ENCODE peak calls at places on chromosomes 16 and 17, in eight cellular contexts. One of them, this sample, is unnamed.

GRCh38 chr17:6555331-6556120 is 829 bp downstream of the PITPNM3 start:
- DNase-seq in transverse colon: peak; percentile 22
- DNase-seq in CD8-positive, alpha-beta T cell: no peak
- DNase-seq in dorsolateral prefrontal cortex: peak; percentile 67
- DNase-seq in BJ: no peak
- DNase-seq in uterus: no peak
- DNase-seq in PC-3: peak; percentile 58
- DNase-seq in astrocyte of the spinal cord: peak; percentile 35
- DNase-seq in this sample: peak; percentile 73

GRCh38 chr16:88865310-88865709 is 1.1 kb downstream of the PABPN1L start:
- DNase-seq in transverse colon: no peak
- DNase-seq in CD8-positive, alpha-beta T cell: no peak
- DNase-seq in dorsolateral prefrontal cortex: no peak
- DNase-seq in BJ: no peak
- DNase-seq in uterus: no peak
- DNase-seq in PC-3: no peak
- DNase-seq in astrocyte of the spinal cord: no peak
- DNase-seq in this sample: no peak

GRCh38 chr16:89256651-89257254 is 39.2 kb downstream of the ZNF778 start:
- DNase-seq in transverse colon: peak; percentile 75
- DNase-seq in CD8-positive, alpha-beta T cell: peak; percentile 85
- DNase-seq in dorsolateral prefrontal cortex: peak; percentile 91
- DNase-seq in BJ: no peak
- DNase-seq in uterus: no peak
- DNase-seq in PC-3: peak; percentile 81
- DNase-seq in astrocyte of the spinal cord: peak; percentile 46
- DNase-seq in this sample: peak; percentile 35

GRCh38 chr16:11783319-11784047 is 13.6 kb downstream of the ZC3H7A start:
- DNase-seq in transverse colon: no peak
- DNase-seq in CD8-positive, alpha-beta T cell: peak; percentile 38
- DNase-seq in dorsolateral prefrontal cortex: no peak
- DNase-seq in BJ: no peak
- DNase-seq in uterus: no peak
- DNase-seq in PC-3: peak; percentile 9
- DNase-seq in astrocyte of the spinal cord: peak; percentile 49
- DNase-seq in this sample: peak; percentile 50

GRCh38 chr17:73424571-73424970 is 112.8 kb upstream of the CDC42EP4 start:
- DNase-seq in transverse colon: no peak
- DNase-seq in CD8-positive, alpha-beta T cell: no peak
- DNase-seq in dorsolateral prefrontal cortex: no peak
- DNase-seq in BJ: no peak
- DNase-seq in uterus: no peak
- DNase-seq in PC-3: no peak
- DNase-seq in astrocyte of the spinal cord: no peak
- DNase-seq in this sample: no peak

GRCh38 chr16:83054302-83054701 is 427.5 kb downstream of the CDH13 start:
- DNase-seq in transverse colon: no peak
- DNase-seq in CD8-positive, alpha-beta T cell: no peak
- DNase-seq in dorsolateral prefrontal cortex: no peak
- DNase-seq in BJ: no peak
- DNase-seq in uterus: no peak
- DNase-seq in PC-3: no peak
- DNase-seq in astrocyte of the spinal cord: no peak
- DNase-seq in this sample: peak; percentile 59

GRCh38 chr17:83189673-83190385 is 110.4 kb downstream of the METRNL start:
- DNase-seq in transverse colon: no peak
- DNase-seq in CD8-positive, alpha-beta T cell: no peak
- DNase-seq in dorsolateral prefrontal cortex: no peak
- DNase-seq in BJ: peak; percentile 74
- DNase-seq in uterus: peak; percentile 24
- DNase-seq in PC-3: no peak
- DNase-seq in astrocyte of the spinal cord: peak; percentile 91
- DNase-seq in this sample: peak; percentile 5

GRCh38 chr17:54626146-54626703 is 274.4 kb upstream of the TOM1L1 start:
- DNase-seq in transverse colon: no peak
- DNase-seq in CD8-positive, alpha-beta T cell: no peak
- DNase-seq in dorsolateral prefrontal cortex: no peak
- DNase-seq in BJ: no peak
- DNase-seq in uterus: no peak
- DNase-seq in PC-3: no peak
- DNase-seq in astrocyte of the spinal cord: no peak
- DNase-seq in this sample: no peak

GRCh38 chr16:797120-797420 is 3.5 kb downstream of the GNG13 start:
- DNase-seq in transverse colon: no peak
- DNase-seq in CD8-positive, alpha-beta T cell: no peak
- DNase-seq in dorsolateral prefrontal cortex: no peak
- DNase-seq in BJ: no peak
- DNase-seq in uterus: no peak
- DNase-seq in PC-3: peak; percentile 49
- DNase-seq in astrocyte of the spinal cord: no peak
- DNase-seq in this sample: no peak

GRCh38 chr16:876041-876335 is 75.5 kb upstream of the GNG13 start:
- DNase-seq in transverse colon: no peak
- DNase-seq in CD8-positive, alpha-beta T cell: no peak
- DNase-seq in dorsolateral prefrontal cortex: no peak
- DNase-seq in BJ: no peak
- DNase-seq in uterus: no peak
- DNase-seq in PC-3: no peak
- DNase-seq in astrocyte of the spinal cord: no peak
- DNase-seq in this sample: no peak

GRCh38 chr17:41131979-41132378 is 8.0 kb upstream of the KRTAP4-12 start:
- DNase-seq in transverse colon: no peak
- DNase-seq in CD8-positive, alpha-beta T cell: no peak
- DNase-seq in dorsolateral prefrontal cortex: no peak
- DNase-seq in BJ: no peak
- DNase-seq in uterus: no peak
- DNase-seq in PC-3: peak; percentile 80
- DNase-seq in astrocyte of the spinal cord: no peak
- DNase-seq in this sample: peak; percentile 93

GRCh38 chr17:5122586-5123342 is 6.9 kb downstream of the USP6 start:
- DNase-seq in transverse colon: peak; percentile 36
- DNase-seq in CD8-positive, alpha-beta T cell: no peak
- DNase-seq in dorsolateral prefrontal cortex: no peak
- DNase-seq in BJ: no peak
- DNase-seq in uterus: peak; percentile 12
- DNase-seq in PC-3: no peak
- DNase-seq in astrocyte of the spinal cord: no peak
- DNase-seq in this sample: no peak

GRCh38 chr16:50459681-50460080 is 88.5 kb upstream of the NKD1 start:
- DNase-seq in transverse colon: no peak
- DNase-seq in CD8-positive, alpha-beta T cell: no peak
- DNase-seq in dorsolateral prefrontal cortex: peak; percentile 9
- DNase-seq in BJ: no peak
- DNase-seq in uterus: no peak
- DNase-seq in PC-3: no peak
- DNase-seq in astrocyte of the spinal cord: no peak
- DNase-seq in this sample: no peak

GRCh38 chr17:60231691-60232090 is 81.9 kb downstream of the CA4 start:
- DNase-seq in transverse colon: no peak
- DNase-seq in CD8-positive, alpha-beta T cell: no peak
- DNase-seq in dorsolateral prefrontal cortex: no peak
- DNase-seq in BJ: no peak
- DNase-seq in uterus: no peak
- DNase-seq in PC-3: no peak
- DNase-seq in astrocyte of the spinal cord: peak; percentile 23
- DNase-seq in this sample: peak; percentile 38

GRCh38 chr16:13519871-13520270 is 400.1 kb upstream of the ERCC4 start:
- DNase-seq in transverse colon: no peak
- DNase-seq in CD8-positive, alpha-beta T cell: no peak
- DNase-seq in dorsolateral prefrontal cortex: no peak
- DNase-seq in BJ: no peak
- DNase-seq in uterus: no peak
- DNase-seq in PC-3: no peak
- DNase-seq in astrocyte of the spinal cord: no peak
- DNase-seq in this sample: no peak

GRCh38 chr17:59914274-59914854 is 21.4 kb downstream of the RPS6KB1 start:
- DNase-seq in transverse colon: no peak
- DNase-seq in CD8-positive, alpha-beta T cell: no peak
- DNase-seq in dorsolateral prefrontal cortex: no peak
- DNase-seq in BJ: no peak
- DNase-seq in uterus: no peak
- DNase-seq in PC-3: peak; percentile 70
- DNase-seq in astrocyte of the spinal cord: peak; percentile 37
- DNase-seq in this sample: peak; percentile 43

GRCh38 chr17:61248399-61248798 is 151.2 kb upstream of the TBX2 start:
- DNase-seq in transverse colon: peak; percentile 60
- DNase-seq in CD8-positive, alpha-beta T cell: no peak
- DNase-seq in dorsolateral prefrontal cortex: no peak
- DNase-seq in BJ: no peak
- DNase-seq in uterus: no peak
- DNase-seq in PC-3: peak; percentile 25
- DNase-seq in astrocyte of the spinal cord: peak; percentile 41
- DNase-seq in this sample: no peak

DNA sequence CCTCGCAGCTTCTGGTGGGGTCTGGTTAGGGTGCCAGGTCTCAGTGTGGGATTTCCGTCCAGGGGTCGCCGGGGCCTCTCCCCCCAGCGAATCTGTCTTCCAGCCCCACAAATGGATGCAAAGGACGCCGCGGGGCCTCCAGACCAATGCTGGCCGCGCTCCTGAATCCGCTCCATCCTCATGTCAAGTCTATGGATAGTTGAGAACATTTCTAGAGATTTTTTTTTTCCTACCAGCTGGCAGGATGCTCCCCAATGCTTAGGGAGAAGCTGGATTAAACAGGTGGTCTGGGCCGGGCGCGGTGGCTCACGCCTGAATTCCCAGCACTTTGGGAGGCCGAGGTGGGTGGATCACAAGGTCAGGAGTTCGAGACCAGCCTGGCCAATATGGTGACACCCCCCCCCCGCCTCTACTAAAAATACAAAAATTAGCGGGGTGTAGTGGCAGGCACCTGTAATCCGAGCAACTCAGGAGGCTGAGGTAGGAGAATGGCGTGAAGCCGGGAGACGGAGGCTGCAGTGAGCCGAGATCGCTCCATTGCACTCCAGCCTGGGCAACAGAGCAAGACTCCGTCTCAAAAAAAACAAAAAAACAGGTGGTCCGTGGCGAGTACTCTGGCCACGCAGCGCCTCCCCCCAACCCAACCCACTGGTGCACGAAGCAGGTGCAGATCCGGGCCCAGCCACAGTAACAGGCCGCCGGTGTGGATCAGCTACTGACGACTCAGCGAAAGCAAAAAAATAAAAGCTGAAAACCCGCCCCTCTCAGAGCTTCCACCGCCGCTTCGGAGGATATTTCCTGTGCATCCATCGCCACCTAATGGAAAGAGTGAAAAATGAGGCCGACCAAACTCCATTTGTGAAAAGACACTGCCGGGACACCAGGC is 1.1 kb upstream of the NXN start:
- DNase-seq in transverse colon: peak; percentile 81
- DNase-seq in CD8-positive, alpha-beta T cell: peak; percentile 78
- DNase-seq in dorsolateral prefrontal cortex: peak; percentile 76
- DNase-seq in BJ: no peak
- DNase-seq in uterus: peak; percentile 77
- DNase-seq in PC-3: peak; percentile 89
- DNase-seq in astrocyte of the spinal cord: peak; percentile 86
- DNase-seq in this sample: peak; percentile 73
- TF ChIP-seq CTCF in transverse colon: peak; percentile 90
- TF ChIP-seq CTCF in CD8-positive, alpha-beta T cell: peak; percentile 63
- TF ChIP-seq CTCF in dorsolateral prefrontal cortex: peak; percentile 82
- TF ChIP-seq CTCF in BJ: peak; percentile 69
- TF ChIP-seq CTCF in uterus: peak; percentile 93
- TF ChIP-seq CTCF in PC-3: peak; percentile 71
- TF ChIP-seq CTCF in astrocyte of the spinal cord: peak; percentile 73
- TF ChIP-seq CTCF in this sample: peak; percentile 74

DNA sequence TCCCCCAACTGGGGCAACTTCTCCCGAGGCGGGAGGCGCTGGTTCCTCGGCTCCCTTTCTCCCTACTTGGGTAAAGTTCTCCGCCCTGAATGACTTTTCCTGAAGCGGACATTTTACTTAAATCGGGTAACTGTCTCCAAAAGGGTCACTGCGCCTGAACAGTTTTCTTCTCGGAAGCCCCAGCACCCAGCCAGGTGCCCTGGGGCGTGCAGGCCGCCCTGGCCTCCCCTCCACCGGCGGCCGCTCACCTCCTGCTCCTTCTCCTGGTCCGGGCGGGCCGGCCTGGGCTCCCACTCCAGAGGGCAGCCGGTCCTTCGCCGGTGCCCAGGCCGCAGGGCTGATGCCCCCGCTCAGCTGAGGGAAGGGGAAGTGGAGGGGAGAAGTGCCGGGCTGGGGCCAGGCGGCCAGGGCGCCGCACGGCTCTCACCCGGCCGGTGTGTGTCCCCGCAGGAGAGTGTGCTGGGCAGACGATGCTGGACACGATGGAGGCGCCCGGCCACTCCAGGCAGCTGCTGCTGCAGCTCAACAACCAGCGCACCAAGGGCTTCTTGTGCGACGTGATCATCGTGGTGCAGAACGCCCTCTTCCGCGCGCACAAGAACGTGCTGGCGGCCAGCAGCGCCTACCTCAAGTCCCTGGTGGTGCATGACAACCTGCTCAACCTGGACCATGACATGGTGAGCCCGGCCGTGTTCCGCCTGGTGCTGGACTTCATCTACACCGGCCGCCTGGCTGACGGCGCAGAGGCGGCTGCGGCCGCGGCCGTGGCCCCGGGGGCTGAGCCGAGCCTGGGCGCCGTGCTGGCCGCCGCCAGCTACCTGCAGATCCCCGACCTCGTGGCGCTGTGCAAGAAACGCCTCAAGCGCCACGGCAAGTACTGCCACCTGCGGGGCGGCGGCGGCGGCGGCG is 1.6 kb downstream of the HIC1 start:
- DNase-seq in transverse colon: peak; percentile 42
- DNase-seq in CD8-positive, alpha-beta T cell: peak; percentile 57
- DNase-seq in dorsolateral prefrontal cortex: no peak
- DNase-seq in BJ: no peak
- DNase-seq in uterus: no peak
- DNase-seq in PC-3: no peak
- DNase-seq in astrocyte of the spinal cord: peak; percentile 73
- DNase-seq in this sample: no peak
- H3K4me3 ChIP-seq in transverse colon: peak overlapping the region; percentile 35
- H3K4me3 ChIP-seq in CD8-positive, alpha-beta T cell: peak overlapping the region; percentile 33
- H3K4me3 ChIP-seq in dorsolateral prefrontal cortex: peak overlapping the region; percentile 70
- H3K4me3 ChIP-seq in BJ: peak overlapping the region; percentile 79
- H3K4me3 ChIP-seq in uterus: peak overlapping the region; percentile 46
- H3K4me3 ChIP-seq in PC-3: no peak overlapping the region
- H3K4me3 ChIP-seq in astrocyte of the spinal cord: peak overlapping the region; percentile 59
- H3K4me3 ChIP-seq in this sample: no peak overlapping the region

GRCh38 chr17:75931062-75931461 is 9.8 kb downstream of the FBF1 start:
- DNase-seq in transverse colon: no peak
- DNase-seq in CD8-positive, alpha-beta T cell: no peak
- DNase-seq in dorsolateral prefrontal cortex: no peak
- DNase-seq in BJ: no peak
- DNase-seq in uterus: no peak
- DNase-seq in PC-3: no peak
- DNase-seq in astrocyte of the spinal cord: no peak
- DNase-seq in this sample: no peak
- TF ChIP-seq CTCF in transverse colon: no peak
- TF ChIP-seq CTCF in CD8-positive, alpha-beta T cell: no peak
- TF ChIP-seq CTCF in dorsolateral prefrontal cortex: no peak
- TF ChIP-seq CTCF in BJ: no peak
- TF ChIP-seq CTCF in uterus: no peak
- TF ChIP-seq CTCF in PC-3: no peak
- TF ChIP-seq CTCF in astrocyte of the spinal cord: no peak
- TF ChIP-seq CTCF in this sample: no peak

GRCh38 chr17:70407501-70407900 is 238.2 kb downstream of the KCNJ2 start:
- DNase-seq in transverse colon: no peak
- DNase-seq in CD8-positive, alpha-beta T cell: no peak
- DNase-seq in dorsolateral prefrontal cortex: no peak
- DNase-seq in BJ: no peak
- DNase-seq in uterus: no peak
- DNase-seq in PC-3: no peak
- DNase-seq in astrocyte of the spinal cord: no peak
- DNase-seq in this sample: peak; percentile 83

GRCh38 chr17:70408768-70409167 is 239.4 kb downstream of the KCNJ2 start:
- DNase-seq in transverse colon: no peak
- DNase-seq in CD8-positive, alpha-beta T cell: no peak
- DNase-seq in dorsolateral prefrontal cortex: no peak
- DNase-seq in BJ: no peak
- DNase-seq in uterus: no peak
- DNase-seq in PC-3: no peak
- DNase-seq in astrocyte of the spinal cord: no peak
- DNase-seq in this sample: no peak

GRCh38 chr17:70405492-70406220 is 236.3 kb downstream of the KCNJ2 start:
- DNase-seq in transverse colon: no peak
- DNase-seq in CD8-positive, alpha-beta T cell: no peak
- DNase-seq in dorsolateral prefrontal cortex: no peak
- DNase-seq in BJ: peak; percentile 31
- DNase-seq in uterus: no peak
- DNase-seq in PC-3: peak; percentile 99
- DNase-seq in astrocyte of the spinal cord: peak; percentile 98
- DNase-seq in this sample: peak; percentile 96
- H3K4me3 ChIP-seq in transverse colon: no peak overlapping the region
- H3K4me3 ChIP-seq in CD8-positive, alpha-beta T cell: no peak overlapping the region
- H3K4me3 ChIP-seq in dorsolateral prefrontal cortex: no peak overlapping the region
- H3K4me3 ChIP-seq in BJ: no peak overlapping the region
- H3K4me3 ChIP-seq in uterus: no peak overlapping the region
- H3K4me3 ChIP-seq in PC-3: peak overlapping the region; percentile 33
- H3K4me3 ChIP-seq in astrocyte of the spinal cord: no peak overlapping the region
- H3K4me3 ChIP-seq in this sample: no peak overlapping the region